ENCODE peak calls at places on chromosome 7, in ten cellular contexts. F is fibroblast of lung; A is T-helper 17 cell; N is activated CD4-positive, CD25-positive, alpha-beta regulatory T cell treated with anti-CD3 and anti-CD28 coated beads, Interleukin-2, amount 50 U/mL, for 72 hours; X is fibroblast of the conjunctiva; Y is NCI-H2029; S is bronchial epithelial cell; J is T-helper 2 cell; K is NCI-H1417 treated with DMSO at 0.1 percent for 48 hours; H is AG04450. V is an unnamed sample.

GRCh38 chr7:112421666-112422486 is 28.4 kb upstream of the IFRD1 start:
- DNase-seq in F (no peak), A (no peak), N (no peak), X (no peak), Y (no peak), S (peak), J (no peak), K (no peak), H (no peak), V (no peak)

GRCh38 chr7:150731916-150732315 is 5.3 kb upstream of the GIMAP5 start:
- DNase-seq in F (no peak), A (no peak), N (no peak), X (no peak), Y (no peak), S (no peak), J (no peak), K (no peak), H (no peak), V (no peak)

GRCh38 chr7:115410427-115410805 is 488.5 kb downstream of the MDFIC start:
- DNase-seq in F (no peak), A (no peak), N (no peak), X (no peak), Y (no peak), S (no peak), J (no peak), K (no peak), H (no peak), V (no peak)

GRCh38 chr7:47764746-47765145 is 182.8 kb upstream of the TNS3 start:
- DNase-seq in F (no peak), A (no peak), N (no peak), X (no peak), Y (no peak), S (no peak), J (no peak), K (no peak), H (no peak), V (no peak)

GRCh38 chr7:100826546-100827329 is 585 bp downstream of the EPHB4 start:
- DNase-seq in F (peak), A (no peak), N (no peak), X (no peak), Y (no peak), S (no peak), J (no peak), K (no peak), H (no peak), V (no peak)

GRCh38 chr7:4854916-4855315 is 6.9 kb downstream of the PAPOLB start:
- DNase-seq in F (no peak), A (no peak), N (no peak), X (no peak), Y (no peak), S (no peak), J (no peak), K (no peak), H (no peak), V (no peak)

GRCh38 chr7:100882769-100883526 is 6.6 kb downstream of the UFSP1 start:
- DNase-seq in F (no peak), A (no peak), N (no peak), X (no peak), Y (no peak), S (no peak), J (no peak), K (no peak), H (no peak), V (no peak)

GRCh38 chr7:46927131-46927810 is 654.6 kb downstream of the TNS3 start:
- DNase-seq in F (no peak), A (no peak), N (no peak), X (no peak), Y (no peak), S (peak), J (no peak), K (no peak), H (no peak), V (no peak)

GRCh38 chr7:37526623-37527022 is 78.0 kb upstream of the ELMO1 start:
- DNase-seq in F (no peak), A (no peak), N (no peak), X (peak), Y (no peak), S (no peak), J (no peak), K (no peak), H (no peak), V (no peak)

GRCh38 chr7:94620703-94621118 is 35.2 kb downstream of the SGCE start:
- DNase-seq in F (peak), A (peak), N (peak), X (peak), Y (peak), S (peak), J (no peak), K (no peak), H (peak), V (peak)

GRCh38 chr7:143492043-143492471 is 14.4 kb downstream of the TAS2R41 start:
- DNase-seq in F (peak), A (no peak), N (no peak), X (peak), Y (no peak), S (peak), J (no peak), K (no peak), H (peak), V (no peak)

GRCh38 chr7:24052572-24053223 is 231.3 kb upstream of the NPY start:
- DNase-seq in F (peak), A (no peak), N (no peak), X (no peak), Y (no peak), S (peak), J (no peak), K (no peak), H (peak), V (no peak)

GRCh38 chr7:25795824-25796235 is 356.2 kb upstream of the NFE2L3 start:
- DNase-seq in F (peak), A (no peak), N (no peak), X (peak), Y (no peak), S (peak), J (no peak), K (no peak), H (no peak), V (no peak)

GRCh38 chr7:128217030-128217805 is 23.9 kb upstream of the LEP start:
- DNase-seq in F (peak), A (no peak), N (no peak), X (peak), Y (no peak), S (peak), J (no peak), K (no peak), H (no peak), V (peak)

GRCh38 chr7:116766881-116767280 is 94.9 kb downstream of the MET start:
- DNase-seq in F (no peak), A (no peak), N (no peak), X (no peak), Y (no peak), S (no peak), J (no peak), K (no peak), H (no peak), V (no peak)

V was measured in cardiac septum.